ENCODE peak calls at places on chromosomes 12 and 14, in nine cellular contexts. P is iPS DF 6.9; B is lung; M is cardiac fibroblast; A is astrocyte of the spinal cord; Q is body of pancreas; Z is CD8-positive, alpha-beta T cell; D is aorta; X is AG09309. G is an unnamed sample.

GRCh38 chr12:97960741-97961608 is 498.4 kb downstream of the RMST start:
- DNase-seq in X (no peak), B (peak; percentile 36), A (peak; percentile 3), Z (no peak), Q (peak; percentile 46), D (no peak), M (peak; percentile 5), P (peak; percentile 63), G (no peak)

GRCh38 chr12:1080520-1081223 is 89.6 kb downstream of the ERC1 start:
- DNase-seq in M (no peak), A (no peak), Q (no peak), X (no peak), B (no peak), D (no peak), P (no peak), Z (no peak), G (no peak)

GRCh38 chr12:111741235-111741812 is 25.4 kb upstream of the ALDH2 start:
- DNase-seq in Q (peak; percentile 43), Z (no peak), A (peak; percentile 32), D (no peak), P (no peak), X (no peak), B (no peak), M (peak; percentile 44), G (no peak)

GRCh38 chr12:47370421-47370820 is 290.7 kb upstream of the AMIGO2 start:
- DNase-seq in D (no peak), B (no peak), P (no peak), X (no peak), Q (no peak), A (no peak), Z (no peak), M (no peak), G (no peak)

GRCh38 chr12:42589465-42590323 is at the start of gene PRICKLE1:
- DNase-seq in X (no peak), A (peak; percentile 74), Q (peak; percentile 49), Z (no peak), B (no peak), M (peak; percentile 67), D (peak; percentile 65), P (no peak), G (peak; percentile 32)

GRCh38 chr12:15520083-15520482 is 197.8 kb downstream of the PTPRO start:
- DNase-seq in Z (no peak), P (no peak), B (no peak), X (no peak), D (no peak), Q (no peak), A (no peak), M (no peak), G (no peak)

GRCh38 chr12:24596768-24597388 is 352.0 kb downstream of the BCAT1 start:
- DNase-seq in Q (no peak), Z (no peak), A (peak; percentile 57), X (no peak), M (peak; percentile 67), D (no peak), B (no peak), P (no peak), G (peak; percentile 34)

GRCh38 chr12:119659289-119659897 is 8.5 kb upstream of the PRKAB1 start:
- DNase-seq in D (no peak), B (no peak), Z (no peak), A (peak; percentile 25), P (no peak), Q (peak; percentile 32), M (peak; percentile 31), X (no peak), G (no peak)

GRCh38 chr12:116381240-116381743 is 103.8 kb upstream of the MED13L start:
- DNase-seq in Q (no peak), M (no peak), Z (no peak), D (no peak), B (no peak), A (no peak), P (no peak), X (no peak), G (no peak)

GRCh38 chr12:88338486-88338885 is 196.4 kb downstream of the TMTC3 start:
- DNase-seq in D (no peak), Q (no peak), P (no peak), A (no peak), B (no peak), M (no peak), X (no peak), Z (no peak), G (no peak)

GRCh38 chr14:104133496-104133895 is 4.9 kb upstream of the KIF26A start:
- DNase-seq in A (no peak), X (no peak), Q (no peak), M (no peak), Z (peak; percentile 13), D (peak; percentile 30), B (no peak), P (no peak), G (no peak)

GRCh38 chr12:79691299-79692248 is 810 bp upstream of the PAWR start:
- DNase-seq in Z (no peak), A (peak; percentile 93), M (peak; percentile 75), D (no peak), X (peak; percentile 72), P (no peak), Q (no peak), B (no peak), G (peak; percentile 66)

GRCh38 chr12:7117670-7118069 is 8.7 kb upstream of the C1RL start:
- DNase-seq in D (no peak), P (no peak), Z (no peak), M (no peak), X (no peak), A (no peak), B (no peak), Q (no peak), G (no peak)

DNA sequence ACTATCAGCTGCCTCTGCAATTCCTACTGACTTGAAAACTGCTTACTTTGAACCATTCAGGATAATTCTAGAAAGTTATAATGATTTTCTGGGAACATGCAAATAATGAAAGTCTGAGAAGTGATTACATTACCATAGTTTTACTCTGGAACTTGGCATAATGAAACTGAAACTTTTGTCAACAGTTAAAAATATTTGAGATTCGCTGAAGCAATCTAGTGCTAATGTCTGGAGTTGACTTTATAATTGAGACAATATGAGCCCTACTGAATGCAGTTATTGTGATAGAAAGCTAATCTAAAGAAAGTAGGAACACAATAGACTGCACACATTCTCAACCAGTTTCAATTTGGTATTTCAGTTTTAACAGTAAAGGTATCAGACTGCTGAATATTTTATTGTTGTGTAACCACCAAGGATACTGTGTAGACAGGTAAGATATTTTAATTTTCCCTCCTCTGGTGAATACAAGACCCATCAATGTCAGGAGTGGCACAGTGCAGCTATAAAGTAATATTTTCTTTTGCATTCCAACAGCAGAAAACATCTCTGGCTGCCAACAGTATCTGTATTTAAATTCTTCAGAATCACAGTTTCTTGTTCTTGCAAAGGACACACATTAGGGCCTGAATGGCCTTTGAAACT is 483.5 kb downstream of the ATP23 start:
- DNase-seq in Z (no peak), Q (no peak), B (no peak), M (no peak), P (no peak), X (no peak), D (no peak), A (peak; percentile 20), G (no peak)
- H3K4me3 ChIP-seq in Z (no peak overlapping the region), Q (no peak overlapping the region), B (no peak overlapping the region), M (no peak overlapping the region), P (no peak overlapping the region), X (no peak overlapping the region), D (no peak overlapping the region), A (no peak overlapping the region), G (no peak overlapping the region)

GRCh38 chr14:54627718-54628345 is 60.9 kb downstream of the SAMD4A start:
- DNase-seq in X (no peak), D (peak; percentile 71), M (peak; percentile 83), B (no peak), P (no peak), Q (no peak), A (peak; percentile 78), Z (no peak), G (no peak)
- H3K4me3 ChIP-seq in X (no peak overlapping the region), D (no peak overlapping the region), M (peak overlapping the region; percentile 11), B (no peak overlapping the region), P (no peak overlapping the region), Q (no peak overlapping the region), A (no peak overlapping the region), Z (peak overlapping the region; percentile 38), G (peak overlapping the region; percentile 3)

DNA sequence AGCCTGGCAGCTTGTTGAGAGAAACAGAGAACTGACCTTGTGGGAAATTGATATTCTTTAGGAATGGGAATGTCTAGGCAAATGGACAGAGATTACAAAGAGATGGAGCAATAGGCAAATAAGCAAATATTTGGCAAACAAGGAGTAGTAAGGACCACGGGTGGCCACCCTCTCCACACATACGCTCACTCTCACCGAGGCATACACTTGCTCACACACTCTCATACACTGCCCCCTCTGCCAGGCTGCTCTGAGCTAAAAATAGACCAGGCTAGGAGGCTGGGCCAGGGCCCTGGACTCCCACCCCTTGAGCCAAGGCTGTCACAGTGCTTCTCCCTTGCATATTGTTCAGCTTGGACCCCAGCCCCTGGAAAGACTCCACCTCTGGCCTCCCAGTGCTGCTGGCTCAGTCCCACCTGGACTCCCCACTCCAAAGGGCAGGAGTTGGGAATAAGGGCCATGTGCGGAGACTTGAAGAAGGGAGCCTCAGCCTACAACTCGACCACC is 1.1 kb downstream of the PPP1R1A start:
- DNase-seq in M (no peak), P (no peak), Q (no peak), D (peak; percentile 59), B (no peak), Z (no peak), X (no peak), A (no peak), G (no peak)
- H3K4me3 ChIP-seq in M (no peak overlapping the region), P (peak overlapping the region; percentile 79), Q (no peak overlapping the region), D (peak overlapping the region; percentile 53), B (no peak overlapping the region), Z (no peak overlapping the region), X (no peak overlapping the region), A (no peak overlapping the region), G (no peak overlapping the region)

GRCh38 chr14:36662258-36662542 is 540 bp downstream of the PAX9 start:
- DNase-seq in A (no peak), X (no peak), D (no peak), Z (no peak), B (no peak), Q (no peak), P (no peak), M (no peak), G (no peak)
- H3K4me3 ChIP-seq in A (peak overlapping the region; percentile 47), X (peak overlapping the region; percentile 68), D (peak overlapping the region; percentile 11), Z (no peak overlapping the region), B (no peak overlapping the region), Q (no peak overlapping the region), P (peak overlapping the region; percentile 11), M (no peak overlapping the region), G (peak overlapping the region; percentile 36)

DNA sequence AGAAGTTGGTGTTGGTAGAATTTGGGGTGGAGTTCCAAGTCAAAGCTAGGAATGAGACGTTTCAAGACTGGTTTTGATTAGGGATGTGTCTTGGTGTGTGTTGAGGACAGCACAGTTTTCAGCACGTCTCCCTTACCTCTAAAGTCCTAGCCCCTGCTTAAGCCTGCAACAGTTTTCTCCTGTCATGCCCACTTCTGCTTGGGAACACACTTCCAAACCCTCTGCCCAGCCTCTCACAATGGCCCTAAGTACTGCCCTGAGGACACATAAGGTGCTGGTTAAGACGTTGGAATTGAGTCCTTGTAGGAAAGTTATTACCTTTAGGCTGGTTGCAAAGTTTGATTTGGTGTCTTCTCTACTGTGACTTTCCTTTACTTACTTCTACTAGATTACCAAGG is 710 bp upstream of the BMAL2 start:
- DNase-seq in Q (no peak), D (no peak), P (no peak), X (no peak), M (no peak), A (peak; percentile 32), B (no peak), Z (no peak), G (no peak)
- H3K4me3 ChIP-seq in Q (peak overlapping the region; percentile 72), D (peak overlapping the region; percentile 83), P (peak overlapping the region; percentile 82), X (peak overlapping the region; percentile 3), M (no peak overlapping the region), A (peak overlapping the region; percentile 66), B (no peak overlapping the region), Z (no peak overlapping the region), G (peak overlapping the region; percentile 68)

G was measured in astrocyte of the cerebellum.